ENCODE peak calls at places on chromosomes 4 and X, in four cellular contexts. M, L, W and P are unnamed samples.

GRCh38 chrX:497201-497710 is 110.5 kb upstream of the PPP2R3B start:
- DNase-seq in M (no peak), L (no peak), W (no peak), P (no peak)

GRCh38 chr4:64158648-64159326 is 250.5 kb downstream of the TECRL start:
- DNase-seq in L (peak; percentile 67), W (peak; percentile 33), M (peak; percentile 24), P (peak; percentile 8)

GRCh38 chrX:71128166-71128833 is 9.9 kb downstream of the MED12 start:
- DNase-seq in L (peak; percentile 14), M (no peak), W (no peak), P (no peak)

GRCh38 chr4:136742330-136742729 is 790.0 kb downstream of the PCDH18 start:
- DNase-seq in M (no peak), W (no peak), L (peak; percentile 6), P (no peak)

GRCh38 chrX:103941201-103941975 is 21.0 kb upstream of the TMSB15B start:
- DNase-seq in L (peak; percentile 58), W (no peak), M (no peak), P (no peak)

GRCh38 chrX:23779025-23779424 is 3.9 kb upstream of the SAT1 start:
- DNase-seq in M (no peak), W (no peak), L (peak; percentile 89), P (peak; percentile 49)

GRCh38 chr4:3388461-3389185 is 53.1 kb upstream of the HGFAC start:
- DNase-seq in M (peak; percentile 47), W (no peak), L (no peak), P (peak; percentile 68)

GRCh38 chr4:8435656-8436121 is 4.8 kb downstream of the ACOX3 start:
- DNase-seq in L (no peak), M (peak; percentile 72), W (no peak), P (no peak)

GRCh38 chr4:40552536-40552935 is 77.1 kb downstream of the RBM47 start:
- DNase-seq in L (peak; percentile 55), W (no peak), M (no peak), P (no peak)

GRCh38 chrX:103254171-103254824 is 657 bp downstream of the TCEAL8 start:
- DNase-seq in L (peak; percentile 21), M (peak; percentile 66), W (no peak), P (no peak)

GRCh38 chr4:110626532-110627153 is 3.8 kb upstream of the PITX2 start:
- DNase-seq in L (no peak), M (no peak), W (no peak), P (no peak)

GRCh38 chr4:145271194-145271593 is 90.8 kb upstream of the OTUD4 start:
- DNase-seq in W (no peak), M (no peak), L (no peak), P (no peak)

GRCh38 chr4:86939737-86940141 is 4.9 kb downstream of the AFF1 start:
- DNase-seq in W (no peak), L (no peak), M (peak; percentile 62), P (no peak)

GRCh38 chr4:2685541-2685940 is 70.6 kb downstream of the TNIP2 start:
- DNase-seq in W (no peak), M (no peak), L (no peak), P (peak; percentile 56)

GRCh38 chr4:23889814-23890269 is at the start of gene PPARGC1A:
- DNase-seq in L (no peak), W (peak; percentile 16), M (no peak), P (no peak)

GRCh38 chrX:55794420-55794819 is 76.9 kb downstream of the RRAGB start:
- DNase-seq in L (no peak), M (no peak), W (no peak), P (no peak)
- H3K9me3 ChIP-seq in L (no peaks in the 10 kb centered on the region), M (no peaks in the 10 kb centered on the region), W (no peaks in the 10 kb centered on the region), P (no peaks in the 10 kb centered on the region)

GRCh38 chr4:184536070-184536880 is 61.9 kb upstream of the IRF2 start:
- DNase-seq in W (no peak), L (no peak), M (no peak), P (no peak)

GRCh38 chr4:184536881-184537248 is 62.5 kb upstream of the IRF2 start:
- DNase-seq in L (no peak), W (no peak), M (no peak), P (no peak)

GRCh38 chr4:184538023-184538599 is 63.8 kb upstream of the IRF2 start:
- DNase-seq in W (peak; percentile 85), M (peak; percentile 80), L (peak; percentile 90), P (no peak)

GRCh38 chr4:184537269-184538022 is 63.1 kb upstream of the IRF2 start:
- DNase-seq in W (peak; percentile 92), L (peak; percentile 95), M (peak; percentile 91), P (peak; percentile 97)

GRCh38 chr4:184534511-184535391 is 60.4 kb upstream of the IRF2 start:
- DNase-seq in M (no peak), W (no peak), L (no peak), P (no peak)
- H3K27ac ChIP-seq in M (peak overlapping the region; percentile 38), W (peak overlapping the region; percentile 98), L (no peak overlapping the region), P (peak overlapping the region; percentile 50)

DNA sequence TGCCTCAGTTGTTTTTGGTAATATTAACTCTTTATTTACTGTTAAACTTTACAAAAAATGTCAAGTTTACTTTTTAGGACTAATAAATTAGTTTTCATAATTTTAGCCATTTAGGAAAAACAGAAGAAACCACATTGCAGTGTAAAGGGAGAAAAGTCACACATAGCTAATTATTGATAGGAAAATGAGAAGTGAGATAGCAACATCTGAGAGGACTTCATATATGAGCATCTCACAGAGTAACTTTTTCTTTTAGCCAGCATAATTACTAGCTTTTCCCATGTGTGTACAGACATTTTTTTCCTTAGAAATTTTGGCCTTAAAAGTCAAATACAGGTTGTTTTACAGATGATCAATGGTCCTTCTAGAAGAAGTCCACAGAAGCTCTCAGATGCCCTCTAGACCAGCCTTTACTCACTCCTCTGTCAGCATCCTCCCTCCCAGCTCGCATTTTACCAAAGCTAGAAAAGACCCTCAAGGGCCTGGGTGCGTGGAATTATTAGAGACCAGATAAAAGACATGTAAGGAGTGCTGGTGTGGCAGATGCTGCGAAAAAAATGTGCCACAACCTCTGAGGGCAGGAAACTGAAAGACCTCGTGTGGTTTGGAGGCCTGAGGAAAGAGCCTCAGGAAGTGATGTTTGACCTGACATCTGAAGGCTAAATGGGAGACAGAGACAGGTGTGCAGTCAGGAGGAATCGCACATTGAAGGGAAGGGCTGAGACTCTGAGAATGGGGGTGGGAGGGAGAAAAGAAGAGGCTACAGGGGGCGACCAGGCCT is 156.9 kb downstream of the CBR4 start:
- DNase-seq in M (no peak), L (no peak), W (no peak), P (no peak)
- H3K4me1 ChIP-seq in M (no peaks in the 10 kb centered on the region), L (peaks cover 27% of the 10 kb centered on the region), W (peaks cover 43% of the 10 kb centered on the region), P (peaks cover 50% of the 10 kb centered on the region)

DNA sequence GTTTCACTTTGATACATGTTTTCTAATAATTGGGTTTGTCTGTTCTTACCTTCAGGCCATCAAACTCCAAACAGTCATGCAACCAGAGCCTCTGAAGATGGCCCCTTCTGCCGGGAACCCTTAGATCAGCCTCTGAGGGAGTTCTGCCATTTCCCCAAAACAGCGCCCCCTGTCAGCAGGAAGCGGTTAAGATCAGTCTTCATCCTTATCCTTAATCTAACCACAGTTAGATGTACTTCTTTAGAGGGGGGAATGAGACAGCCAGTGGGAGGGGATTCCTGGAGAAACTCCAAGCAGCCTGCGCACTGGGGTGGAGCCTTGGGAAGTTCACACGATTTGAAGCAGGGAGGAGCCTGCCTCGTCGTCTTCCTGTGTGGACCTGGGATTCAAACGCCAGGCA is 185.4 kb downstream of the INPP4B start:
- DNase-seq in W (no peak), M (no peak), L (no peak), P (no peak)
- H3K9me3 ChIP-seq in W (peaks cover 30% of the 10 kb centered on the region), M (no peaks in the 10 kb centered on the region), L (peaks cover 25% of the 10 kb centered on the region), P (peaks cover 9% of the 10 kb centered on the region)

DNA sequence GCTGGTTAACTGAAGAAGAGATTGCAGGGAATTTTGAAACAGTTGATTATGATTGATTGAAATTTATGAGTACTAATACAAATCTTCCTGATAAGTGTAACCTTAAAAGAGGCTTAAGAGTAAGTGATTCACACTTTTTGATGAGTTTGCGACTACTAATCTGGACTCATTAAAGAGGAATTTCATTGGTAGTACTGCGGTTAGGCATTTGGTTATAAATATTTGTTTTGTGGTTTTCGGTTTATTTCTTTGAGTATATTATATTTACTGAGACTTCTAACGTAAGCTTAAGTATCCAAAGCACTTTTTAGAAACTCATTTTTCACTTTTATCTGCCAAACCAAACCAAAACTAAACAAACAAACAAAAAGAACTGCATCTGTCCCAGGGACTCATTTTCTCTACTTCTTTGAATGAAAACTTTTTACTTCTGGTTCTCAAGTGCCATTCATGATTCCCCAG is 20.7 kb downstream of the SLIT2 start:
- DNase-seq in M (no peak), L (no peak), W (no peak), P (peak; percentile 96)
- H3K27ac ChIP-seq in M (no peak overlapping the region), L (no peak overlapping the region), W (no peak overlapping the region), P (no peak overlapping the region)